ENCODE peak calls at places on chromosomes 16 and 17, in eight cellular contexts. U is Peyer's patch; O is lower leg skin; V is A549; J is AG10803; B is naive thymus-derived CD4-positive, alpha-beta T cell; M is GM06990; K is cardiac fibroblast. G is an unnamed sample.

GRCh38 chr16:67886387-67886786 is 1.7 kb downstream of the NRN1L start:
- DNase-seq in U (no peak), O (no peak), V (no peak), J (no peak), B (no peak), M (no peak), K (no peak), G (no peak)

GRCh38 chr16:82639666-82640336 is 13.0 kb downstream of the CDH13 start:
- DNase-seq in U (peak; percentile 65), O (no peak), V (peak; percentile 55), J (peak; percentile 50), B (peak; percentile 50), M (peak; percentile 39), K (peak; percentile 71), G (peak; percentile 51)

GRCh38 chr16:75265911-75266701 is 14.7 kb upstream of the BCAR1 start:
- DNase-seq in U (peak; percentile 82), O (no peak), V (peak; percentile 77), J (peak; percentile 47), B (no peak), M (peak; percentile 74), K (peak; percentile 76), G (peak; percentile 73)

GRCh38 chr17:82019905-82020873 is 2.5 kb downstream of the CENPX start:
- DNase-seq in U (peak; percentile 80), O (no peak), V (peak; percentile 72), J (peak; percentile 16), B (peak; percentile 78), M (peak; percentile 61), K (peak; percentile 48), G (peak; percentile 62)

GRCh38 chr16:38941-39892 is 14.2 kb downstream of the POLR3K start:
- DNase-seq in U (peak; percentile 59), O (no peak), V (no peak), J (no peak), B (peak; percentile 48), M (peak; percentile 77), K (no peak), G (no peak)

GRCh38 chr17:28717578-28718316 is at the start of gene RAB34:
- DNase-seq in U (no peak), O (peak; percentile 69), V (peak; percentile 90), J (peak; percentile 88), B (no peak), M (peak; percentile 75), K (peak; percentile 95), G (peak; percentile 98)

GRCh38 chr17:68396226-68396780 is 61.0 kb downstream of the WIPI1 start:
- DNase-seq in U (no peak), O (no peak), V (no peak), J (no peak), B (no peak), M (no peak), K (no peak), G (no peak)

GRCh38 chr16:12781777-12782176 is 21.9 kb downstream of the CPPED1 start:
- DNase-seq in U (no peak), O (no peak), V (no peak), J (no peak), B (no peak), M (no peak), K (no peak), G (no peak)

GRCh38 chr17:76529643-76530488 is 7.6 kb downstream of the CYGB start:
- DNase-seq in U (peak; percentile 67), O (peak; percentile 74), V (no peak), J (peak; percentile 79), B (no peak), M (no peak), K (peak; percentile 96), G (peak; percentile 99)

GRCh38 chr16:12067714-12068401 is 91.3 kb downstream of the SNX29 start:
- DNase-seq in U (no peak), O (peak; percentile 54), V (peak; percentile 81), J (peak; percentile 81), B (peak; percentile 39), M (peak; percentile 44), K (peak; percentile 91), G (peak; percentile 56)

GRCh38 chr17:56939869-56940484 is 20.9 kb downstream of the COIL start:
- DNase-seq in U (no peak), O (no peak), V (peak; percentile 63), J (peak; percentile 56), B (no peak), M (peak; percentile 41), K (peak; percentile 74), G (no peak)

DNA sequence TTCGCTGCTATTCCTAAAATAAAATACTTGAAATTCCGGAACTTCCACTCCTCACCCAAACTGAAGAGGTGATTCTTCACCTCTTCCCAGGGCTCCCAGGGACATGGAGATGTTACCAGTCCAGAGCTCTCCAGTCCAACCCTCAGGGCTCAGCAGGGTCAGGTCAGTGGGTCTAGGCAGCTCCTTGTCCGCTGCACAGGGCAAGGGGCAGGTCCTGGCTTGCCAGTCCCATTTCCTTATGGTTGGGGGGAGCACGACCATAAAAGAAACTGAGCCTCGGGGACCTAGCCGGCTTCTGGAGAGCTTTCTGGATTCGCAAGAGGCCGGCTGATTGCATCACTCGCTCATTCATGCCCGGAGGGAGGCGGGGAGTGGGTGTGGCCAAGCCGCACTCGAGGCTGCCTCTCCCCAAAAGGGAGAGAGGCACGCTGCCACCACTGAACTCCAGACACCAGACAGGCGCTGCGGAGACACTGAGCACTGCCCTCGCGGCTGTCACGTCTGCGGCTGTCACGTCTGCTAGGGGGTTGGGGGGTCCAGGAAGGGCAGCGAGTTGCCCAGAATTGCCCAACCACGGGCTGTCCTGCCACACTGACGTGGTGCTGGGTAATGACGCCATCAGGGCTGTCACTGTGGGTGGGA is 15.8 kb downstream of the SLC7A5 start:
- DNase-seq in U (peak; percentile 88), O (peak; percentile 94), V (peak; percentile 94), J (peak; percentile 95), B (peak; percentile 83), M (peak; percentile 84), K (peak; percentile 91), G (peak; percentile 88)
- H3K4me3 ChIP-seq in U (peak overlapping the region; percentile 9), O (no peak overlapping the region), V (peak overlapping the region; percentile 29), J (peak overlapping the region; percentile 55), B (peak overlapping the region; percentile 18), M (peak overlapping the region; percentile 35), K (peak overlapping the region; percentile 40), G (no peak overlapping the region)

GRCh38 chr17:42673885-42674754 is 2.7 kb downstream of the PLEKHH3 start:
- DNase-seq in U (no peak), O (no peak), V (peak; percentile 66), J (peak; percentile 56), B (no peak), M (peak; percentile 63), K (peak; percentile 88), G (peak; percentile 40)

GRCh38 chr17:42674755-42675347 is 1.9 kb downstream of the PLEKHH3 start:
- DNase-seq in U (no peak), O (no peak), V (no peak), J (no peak), B (no peak), M (no peak), K (no peak), G (no peak)

GRCh38 chr17:42672038-42672437 is 4.8 kb downstream of the PLEKHH3 start:
- DNase-seq in U (no peak), O (no peak), V (no peak), J (no peak), B (no peak), M (no peak), K (no peak), G (no peak)

GRCh38 chr17:42675348-42675983 is 1.3 kb downstream of the PLEKHH3 start:
- DNase-seq in U (no peak), O (no peak), V (no peak), J (no peak), B (no peak), M (no peak), K (no peak), G (no peak)

DNA sequence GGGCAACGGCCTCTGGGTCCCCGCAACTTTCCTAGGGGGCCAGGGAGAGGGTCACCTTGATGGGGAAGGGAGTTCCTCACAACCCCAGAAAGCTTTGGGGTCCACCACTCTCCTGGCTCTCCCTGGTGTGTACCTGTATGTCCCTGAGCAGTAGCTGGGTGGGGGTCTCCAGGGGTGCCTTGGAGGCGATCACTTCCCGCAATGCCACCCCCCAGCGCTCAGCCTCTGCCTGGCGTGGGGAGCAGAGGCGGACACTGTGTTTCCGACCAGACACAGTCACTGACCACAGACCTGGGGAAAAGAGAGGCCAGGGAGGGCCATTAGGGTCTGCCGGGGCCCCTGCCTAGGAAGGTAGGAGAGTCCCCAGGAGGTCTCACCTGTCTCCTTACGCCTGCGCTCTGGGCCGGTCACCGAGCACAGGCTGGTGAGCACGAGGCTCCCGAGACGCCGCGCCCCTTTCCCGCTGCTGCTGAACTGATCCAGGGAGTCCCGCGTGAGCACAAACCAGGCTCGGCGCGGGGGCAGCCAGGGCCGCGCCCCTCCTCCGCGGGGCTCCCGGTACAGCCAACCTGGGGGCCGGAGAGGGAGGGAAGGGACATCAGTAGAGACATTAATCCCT is 3.4 kb downstream of the PLEKHH3 start:
- DNase-seq in U (no peak), O (no peak), V (no peak), J (no peak), B (no peak), M (no peak), K (no peak), G (no peak)
- H3K4me3 ChIP-seq in U (no peak overlapping the region), O (no peak overlapping the region), V (no peak overlapping the region), J (peak overlapping the region; percentile 91), B (no peak overlapping the region), M (no peak overlapping the region), K (peak overlapping the region; percentile 35), G (no peak overlapping the region)

DNA sequence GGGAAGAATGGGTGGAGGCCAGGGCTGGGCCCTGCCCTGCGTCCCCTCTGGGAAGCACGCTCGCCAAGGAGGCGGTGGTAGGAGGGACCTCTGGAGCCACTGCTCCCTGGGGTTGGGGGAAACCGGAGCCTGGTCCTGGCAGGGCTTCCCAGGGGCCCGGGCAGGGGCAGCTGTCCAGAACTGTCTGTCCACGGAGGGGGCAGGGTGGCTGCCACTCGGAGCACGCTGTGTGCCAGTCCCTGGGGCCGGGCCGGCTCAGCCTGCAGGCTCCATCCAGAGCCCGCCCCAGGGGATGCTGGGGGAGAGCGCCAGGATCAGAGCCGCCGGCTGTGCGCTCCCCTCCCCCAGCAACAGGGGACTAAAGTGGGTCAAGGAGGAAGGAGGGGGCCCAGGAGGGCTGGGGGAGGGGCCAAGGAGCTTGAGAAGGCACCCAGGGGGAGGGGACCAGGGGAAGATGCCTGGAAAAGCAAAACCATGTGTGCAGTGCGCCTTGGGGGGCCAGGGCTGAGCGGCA is 21.4 kb downstream of the ZNF423 start:
- DNase-seq in U (no peak), O (no peak), V (no peak), J (no peak), B (no peak), M (no peak), K (peak; percentile 79), G (no peak)
- H3K4me3 ChIP-seq in U (no peak overlapping the region), O (no peak overlapping the region), V (no peak overlapping the region), J (no peak overlapping the region), B (no peak overlapping the region), M (no peak overlapping the region), K (no peak overlapping the region), G (no peak overlapping the region)

DNA sequence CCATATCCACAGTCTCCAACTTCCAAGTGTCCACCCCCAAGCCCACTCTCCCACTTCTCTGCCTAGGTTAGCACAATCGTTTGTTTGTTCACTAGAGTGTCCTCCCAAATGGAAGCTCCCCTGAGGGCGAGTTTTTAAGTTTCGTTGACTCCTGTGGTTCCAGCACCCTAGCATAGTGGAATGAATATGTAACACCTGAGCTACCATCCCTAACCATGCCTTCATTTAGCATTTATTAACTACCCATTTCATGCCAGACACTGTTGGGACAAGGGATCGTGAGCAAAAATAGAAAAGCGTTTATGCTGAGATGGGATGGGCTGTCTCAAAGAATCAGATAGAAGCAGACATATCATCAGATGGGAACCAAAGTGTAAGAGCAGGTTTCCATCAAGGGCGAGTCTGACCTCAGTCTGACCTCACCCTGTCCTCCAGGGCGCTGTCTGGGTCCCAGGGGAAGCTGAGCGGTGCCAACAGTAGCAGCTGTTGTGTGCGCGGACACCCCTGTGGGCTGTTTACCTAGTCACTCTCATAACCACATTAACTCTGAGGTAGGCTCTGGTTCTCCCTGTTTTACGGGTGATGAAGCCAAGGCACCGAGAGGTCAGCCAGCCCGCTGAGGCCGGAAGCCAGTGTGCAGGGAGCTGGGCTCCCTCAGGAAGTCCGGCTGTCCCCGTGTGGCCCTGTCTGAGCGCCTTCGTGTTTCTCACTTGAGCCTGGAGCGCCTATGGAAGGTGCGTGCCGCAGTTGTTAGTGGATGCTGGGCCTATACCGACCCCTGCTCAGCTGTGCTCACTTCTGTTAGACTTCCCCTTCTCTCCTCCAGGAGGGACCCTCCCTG is 6.2 kb downstream of the CNP start:
- DNase-seq in U (no peak), O (no peak), V (no peak), J (no peak), B (no peak), M (no peak), K (no peak), G (no peak)
- H3K4me3 ChIP-seq in U (no peak overlapping the region), O (no peak overlapping the region), V (no peak overlapping the region), J (no peak overlapping the region), B (no peak overlapping the region), M (no peak overlapping the region), K (no peak overlapping the region), G (no peak overlapping the region)